ENCODE peak calls at places on chromosomes 12 and 14, in six cellular contexts. One of them, this sample, is unnamed.

GRCh38 chr12:91577586-91578539 is 395.2 kb upstream of the DCN start:
- DNase-seq in astrocyte of the cerebellum: no peak
- DNase-seq in SW 1271: no peak
- DNase-seq in SJSA1: no peak
- DNase-seq in BJ: no peak
- DNase-seq in NCI-H526: peak; percentile 56
- DNase-seq in this sample: no peak

GRCh38 chr12:22459872-22460490 is 84.4 kb downstream of the C2CD5 start:
- DNase-seq in astrocyte of the cerebellum: no peak
- DNase-seq in SW 1271: no peak
- DNase-seq in SJSA1: no peak
- DNase-seq in BJ: no peak
- DNase-seq in NCI-H526: peak; percentile 84
- DNase-seq in this sample: no peak

GRCh38 chr14:20413785-20414117 is 450 bp upstream of the TEP1 start:
- DNase-seq in astrocyte of the cerebellum: no peak
- DNase-seq in SW 1271: no peak
- DNase-seq in SJSA1: no peak
- DNase-seq in BJ: no peak
- DNase-seq in NCI-H526: peak; percentile 28
- DNase-seq in this sample: no peak

GRCh38 chr14:72600551-72601330 is 293.2 kb downstream of the DPF3 start:
- DNase-seq in astrocyte of the cerebellum: no peak
- DNase-seq in SW 1271: no peak
- DNase-seq in SJSA1: no peak
- DNase-seq in BJ: no peak
- DNase-seq in NCI-H526: no peak
- DNase-seq in this sample: no peak

GRCh38 chr14:97456958-97457357 is 659.8 kb downstream of the VRK1 start:
- DNase-seq in astrocyte of the cerebellum: no peak
- DNase-seq in SW 1271: no peak
- DNase-seq in SJSA1: no peak
- DNase-seq in BJ: no peak
- DNase-seq in NCI-H526: no peak
- DNase-seq in this sample: no peak

GRCh38 chr14:101542391-101542790 is 18.9 kb upstream of the DIO3 start:
- DNase-seq in astrocyte of the cerebellum: no peak
- DNase-seq in SW 1271: no peak
- DNase-seq in SJSA1: no peak
- DNase-seq in BJ: no peak
- DNase-seq in NCI-H526: no peak
- DNase-seq in this sample: no peak

GRCh38 chr12:96343347-96343954 is 56.8 kb downstream of the CDK17 start:
- DNase-seq in astrocyte of the cerebellum: peak; percentile 45
- DNase-seq in SW 1271: no peak
- DNase-seq in SJSA1: no peak
- DNase-seq in BJ: no peak
- DNase-seq in NCI-H526: no peak
- DNase-seq in this sample: no peak

GRCh38 chr12:91139981-91140659 is 28.8 kb upstream of the LUM start:
- DNase-seq in astrocyte of the cerebellum: peak; percentile 76
- DNase-seq in SW 1271: no peak
- DNase-seq in SJSA1: peak; percentile 50
- DNase-seq in BJ: peak; percentile 97
- DNase-seq in NCI-H526: no peak
- DNase-seq in this sample: no peak

This sample was measured in left ventricle myocardium inferior.